ENCODE peak calls at places on chromosomes 16 and 17, in eight cellular contexts. Y, P, W, Z, S, A, N and F are unnamed samples.

GRCh38 chr17:20896153-20896649 is 146.6 kb downstream of the USP22 start:
- DNase-seq in Y (no peak), P (no peak), A (no peak), Z (no peak), W (no peak), S (peak; percentile 67), N (no peak), F (no peak)

GRCh38 chr17:81735181-81736102 is 23.4 kb downstream of the SLC25A10 start:
- DNase-seq in Y (peak; percentile 75), W (peak; percentile 71), N (peak; percentile 90), Z (peak; percentile 87), A (peak; percentile 63), S (no peak), P (no peak), F (no peak)

GRCh38 chr16:79601092-79601977 is 798 bp upstream of the MAF start:
- DNase-seq in W (peak; percentile 36), P (peak; percentile 55), Z (peak; percentile 61), A (no peak), S (peak; percentile 75), Y (peak; percentile 70), N (peak; percentile 38), F (no peak)

GRCh38 chr17:78979780-78980623 is at the start of gene LGALS3BP:
- DNase-seq in W (peak; percentile 93), Y (peak; percentile 87), Z (peak; percentile 87), A (peak; percentile 95), N (peak; percentile 99), S (peak; percentile 79), P (no peak), F (peak; percentile 53)

GRCh38 chr17:2266045-2266864 is 37.3 kb downstream of the SMG6 start:
- DNase-seq in Z (no peak), S (no peak), A (no peak), N (no peak), W (no peak), Y (no peak), P (no peak), F (peak; percentile 72)

GRCh38 chr16:19348578-19349315 is 63.2 kb downstream of the CLEC19A start:
- DNase-seq in N (no peak), S (no peak), P (peak; percentile 52), Y (no peak), A (no peak), Z (peak; percentile 3), W (no peak), F (no peak)

GRCh38 chr16:57701759-57702371 is 7.3 kb downstream of the DRC7 start:
- DNase-seq in P (peak; percentile 45), Z (no peak), W (no peak), A (no peak), S (no peak), N (no peak), Y (no peak), F (no peak)

GRCh38 chr16:47285001-47285400 is 141.3 kb upstream of the NETO2 start:
- DNase-seq in A (no peak), S (no peak), P (no peak), Z (no peak), Y (no peak), W (no peak), N (no peak), F (no peak)

GRCh38 chr17:83126275-83126930 is 47.0 kb downstream of the METRNL start:
- DNase-seq in N (no peak), P (no peak), Y (no peak), A (no peak), Z (no peak), W (no peak), S (peak; percentile 45), F (no peak)

GRCh38 chr16:77211880-77212735 is 12.9 kb downstream of the SYCE1L start:
- DNase-seq in N (no peak), S (peak; percentile 73), Z (peak; percentile 77), A (peak; percentile 91), Y (peak; percentile 77), P (peak; percentile 75), W (peak; percentile 48), F (peak; percentile 58)

GRCh38 chr17:65783845-65784334 is 222.4 kb upstream of the AXIN2 start:
- DNase-seq in Z (peak; percentile 85), N (peak; percentile 12), P (no peak), W (peak; percentile 42), S (no peak), A (no peak), Y (no peak), F (no peak)

GRCh38 chr16:24972608-24973220 is 42.5 kb downstream of the ARHGAP17 start:
- DNase-seq in N (no peak), A (no peak), Z (no peak), W (no peak), P (no peak), Y (no peak), S (no peak), F (no peak)

GRCh38 chr16:72961863-72962262 is 86.1 kb downstream of the ZFHX3 start:
- DNase-seq in Z (no peak), N (no peak), P (no peak), Y (no peak), S (no peak), A (no peak), W (no peak), F (no peak)

GRCh38 chr17:47624727-47625068 is 25.0 kb upstream of the KPNB1 start:
- DNase-seq in Y (no peak), N (no peak), S (no peak), P (no peak), Z (no peak), W (no peak), A (no peak), F (no peak)

GRCh38 chr17:40561871-40562611 is 3.2 kb downstream of the CCR7 start:
- DNase-seq in W (no peak), P (no peak), Y (no peak), N (peak; percentile 17), Z (no peak), S (peak; percentile 34), A (no peak), F (no peak)

GRCh38 chr17:13420294-13421277 is 181.1 kb downstream of the HS3ST3A1 start:
- DNase-seq in S (no peak), P (no peak), Y (no peak), N (peak; percentile 14), W (no peak), A (peak; percentile 11), Z (peak; percentile 43), F (no peak)